ENCODE peak calls at places on chromosomes 2 and 18, in six cellular contexts. X, B, U, S, I and R are unnamed samples.
A peak's percentile ranks its signal among the peaks of the same experiment; 100 is the strongest.

GRCh38 chr2:8884812-8885211 is 47.4 kb upstream of the KIDINS220 start:
- DNase-seq in B (no peak), I (no peak), S (no peak), X (no peak), U (no peak), R (no peak)

GRCh38 chr18:44715841-44716240 is 35.2 kb downstream of the SETBP1 start:
- DNase-seq in X (no peak), I (no peak), B (no peak), U (no peak), S (peak; percentile 27), R (no peak)

GRCh38 chr2:12555012-12555645 is 161.6 kb upstream of the TRIB2 start:
- DNase-seq in S (peak; percentile 68), X (no peak), U (peak; percentile 34), I (no peak), B (peak; percentile 80), R (no peak)

GRCh38 chr2:147260243-147260642 is 584.6 kb upstream of the ACVR2A start:
- DNase-seq in U (no peak), S (no peak), B (no peak), X (no peak), I (no peak), R (no peak)

GRCh38 chr2:84022810-84023431 is 436.2 kb downstream of the SUCLG1 start:
- DNase-seq in I (peak; percentile 72), U (peak; percentile 20), X (peak; percentile 88), S (peak; percentile 81), B (peak; percentile 60), R (peak; percentile 18)

GRCh38 chr2:200829258-200829655 is 17.5 kb downstream of the BZW1 start:
- DNase-seq in B (no peak), X (peak; percentile 61), U (no peak), S (no peak), I (no peak), R (peak; percentile 45)

GRCh38 chr2:133420748-133421147 is 147.5 kb downstream of the NCKAP5 start:
- DNase-seq in B (no peak), X (no peak), I (no peak), U (no peak), S (no peak), R (no peak)

GRCh38 chr18:60047556-60047955 is 147.8 kb downstream of the PMAIP1 start:
- DNase-seq in U (no peak), X (no peak), B (no peak), S (peak; percentile 16), I (no peak), R (no peak)

GRCh38 chr2:136135924-136136906 is 18.3 kb upstream of the CXCR4 start:
- DNase-seq in B (no peak), X (no peak), U (no peak), S (no peak), I (no peak), R (no peak)

GRCh38 chr2:2834530-2835254 is 503.6 kb upstream of the MYT1L start:
- DNase-seq in X (no peak), S (no peak), U (no peak), I (no peak), B (no peak), R (no peak)

GRCh38 chr2:10954856-10955818 is 43.4 kb downstream of the KCNF1 start:
- DNase-seq in X (no peak), U (no peak), S (no peak), B (peak; percentile 43), I (no peak), R (no peak)

GRCh38 chr2:134402385-134402784 is 148.5 kb downstream of the MGAT5 start:
- DNase-seq in S (peak; percentile 87), B (peak; percentile 64), I (peak; percentile 61), U (peak; percentile 49), X (no peak), R (no peak)

GRCh38 chr2:239456940-239457339 is 56.1 kb upstream of the HDAC4 start:
- DNase-seq in U (no peak), I (no peak), S (no peak), X (no peak), B (no peak), R (no peak)

GRCh38 chr2:168145011-168145410 is 102.4 kb downstream of the STK39 start:
- DNase-seq in I (no peak), X (no peak), U (no peak), S (no peak), B (no peak), R (no peak)

GRCh38 chr18:26103579-26103978 is 13.2 kb upstream of the SS18 start:
- DNase-seq in I (peak; percentile 4), U (no peak), X (peak; percentile 84), B (no peak), S (no peak), R (peak; percentile 56)

GRCh38 chr18:56235061-56235772 is 403.2 kb downstream of the TXNL1 start:
- DNase-seq in B (no peak), S (no peak), X (no peak), I (no peak), U (no peak), R (no peak)

GRCh38 chr2:144014108-144014507 is 505.8 kb downstream of the ZEB2 start:
- DNase-seq in X (no peak), U (peak; percentile 40), B (peak; percentile 53), S (peak; percentile 10), I (no peak), R (no peak)

GRCh38 chr2:112159454-112159921 is 21.3 kb downstream of the FBLN7 start:
- DNase-seq in U (no peak), B (no peak), X (no peak), I (no peak), S (no peak), R (no peak)

GRCh38 chr2:181037922-181038321 is 57.5 kb downstream of the UBE2E3 start:
- DNase-seq in S (no peak), B (peak; percentile 90), X (no peak), U (peak; percentile 67), I (no peak), R (no peak)

GRCh38 chr2:215886026-215886425 is 127.3 kb downstream of the MREG start:
- DNase-seq in X (no peak), I (no peak), U (no peak), B (no peak), S (no peak), R (no peak)

GRCh38 chr2:230557056-230557455 is 141.1 kb downstream of the SP100 start:
- DNase-seq in B (no peak), U (no peak), X (no peak), I (no peak), S (no peak), R (no peak)

GRCh38 chr18:22066083-22066485 is 103.3 kb upstream of the GATA6 start:
- DNase-seq in B (no peak), U (no peak), I (peak; percentile 37), X (peak; percentile 48), S (no peak), R (no peak)

GRCh38 chr2:180823546-180824141 is 156.8 kb upstream of the UBE2E3 start:
- DNase-seq in I (no peak), S (peak; percentile 49), X (no peak), U (peak; percentile 66), B (peak; percentile 57), R (no peak)

DNA sequence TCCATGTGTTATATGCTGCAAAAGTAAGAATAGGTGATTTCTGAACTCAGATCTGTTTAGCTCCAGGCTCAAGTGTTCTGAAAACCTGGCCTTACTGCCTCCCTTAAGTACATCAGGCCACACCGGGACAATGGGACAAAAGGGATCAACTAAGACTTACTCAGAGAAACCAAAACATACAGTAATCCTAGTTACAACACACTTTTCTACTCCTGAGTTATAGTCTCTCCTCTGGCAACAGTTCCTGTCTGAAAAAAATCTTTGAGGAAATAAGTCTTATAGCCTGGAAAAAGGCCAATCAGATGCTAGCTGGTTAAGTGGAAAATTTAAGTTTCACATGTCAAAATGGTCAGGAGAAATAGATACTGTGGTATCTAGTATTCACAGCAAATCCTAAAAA is 5.6 kb downstream of the METTL5 start:
- DNase-seq in I (no peak), U (no peak), B (peak; percentile 55), S (peak; percentile 81), X (no peak), R (no peak)
- H3K36me3 ChIP-seq in I (peaks cover 41% of the 10 kb centered on the region), U (peaks cover 14% of the 10 kb centered on the region), B (peaks cover 10% of the 10 kb centered on the region), S (peaks cover 30% of the 10 kb centered on the region), X (peaks cover 13% of the 10 kb centered on the region), R (peaks cover 6% of the 10 kb centered on the region)

DNA sequence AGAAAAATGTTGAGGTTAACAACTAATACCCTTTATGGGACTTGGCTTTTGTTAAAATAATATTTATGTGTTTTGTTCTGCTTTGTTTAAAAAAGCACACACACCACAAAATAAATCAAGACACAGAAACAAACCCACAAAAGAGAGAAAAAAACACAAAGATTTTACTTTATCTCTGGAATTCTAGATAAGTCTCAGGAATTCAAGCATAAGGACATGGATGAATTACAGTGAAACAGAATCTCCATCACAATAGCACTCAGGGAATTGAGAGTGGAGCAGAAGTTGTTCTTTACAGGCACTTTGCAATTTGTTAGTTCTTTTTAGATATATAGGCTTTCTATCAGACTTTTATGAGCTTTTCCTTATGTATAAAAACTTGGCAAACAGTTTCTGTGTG is 360.9 kb upstream of the ZC3H15 start:
- DNase-seq in X (peak; percentile 80), B (no peak), U (no peak), S (peak; percentile 12), I (no peak), R (no peak)
- H3K4me3 ChIP-seq in X (peak overlapping the region; percentile 4), B (no peak overlapping the region), U (no peak overlapping the region), S (no peak overlapping the region), I (no peak overlapping the region), R (no peak overlapping the region)

GRCh38 chr2:218860950-218861381 is 1.4 kb downstream of the WNT6 start:
- DNase-seq in U (no peak), S (peak; percentile 68), B (peak; percentile 37), I (peak; percentile 78), X (peak; percentile 97), R (peak; percentile 97)
- H3K27me3 ChIP-seq in U (peaks cover 58% of the 10 kb centered on the region), S (peaks cover 54% of the 10 kb centered on the region), B (peaks cover 82% of the 10 kb centered on the region), I (peaks cover 80% of the 10 kb centered on the region), X (peaks cover 96% of the 10 kb centered on the region), R (peaks cover 84% of the 10 kb centered on the region)

GRCh38 chr2:127950264-127950663 is 64.5 kb upstream of the AMMECR1L start:
- DNase-seq in B (no peak), X (no peak), S (no peak), I (no peak), U (no peak), R (no peak)
- H3K36me3 ChIP-seq in B (peaks cover 32% of the 10 kb centered on the region), X (peaks cover 36% of the 10 kb centered on the region), S (peaks cover 61% of the 10 kb centered on the region), I (peaks cover 91% of the 10 kb centered on the region), U (peaks cover 24% of the 10 kb centered on the region), R (peaks cover 32% of the 10 kb centered on the region)

GRCh38 chr18:61595615-61596014 is 262.4 kb downstream of the CDH20 start:
- DNase-seq in X (no peak), S (no peak), U (no peak), B (no peak), I (no peak), R (no peak)
- H3K4me3 ChIP-seq in X (no peak overlapping the region), S (peak overlapping the region; percentile 46), U (no peak overlapping the region), B (no peak overlapping the region), I (no peak overlapping the region), R (no peak overlapping the region)

GRCh38 chr2:176507736-176508135 is 238.5 kb downstream of the MTX2 start:
- DNase-seq in S (no peak), B (no peak), I (no peak), U (no peak), X (no peak), R (no peak)
- H3K27me3 ChIP-seq in S (no peaks in the 10 kb centered on the region), B (peaks cover 1% of the 10 kb centered on the region), I (no peaks in the 10 kb centered on the region), U (no peaks in the 10 kb centered on the region), X (no peaks in the 10 kb centered on the region), R (no peaks in the 10 kb centered on the region)